ENCODE peak calls at places on chromosomes 11 and 22, in four cellular contexts. One of them, this sample, is unnamed.

GRCh38 chr11:8971917-8972316 is 7.7 kb upstream of the TMEM9B start:
- DNase-seq in WTC11: no peak
- DNase-seq in GM12878: no peak
- DNase-seq in HepG2: no peak
- DNase-seq in this sample: no peak

GRCh38 chr11:102776454-102776853 is 4.0 kb downstream of the MMP10 start:
- DNase-seq in WTC11: no peak
- DNase-seq in GM12878: no peak
- DNase-seq in HepG2: no peak
- DNase-seq in this sample: no peak

GRCh38 chr11:131218542-131218941 is 151.9 kb upstream of the NTM start:
- DNase-seq in WTC11: no peak
- DNase-seq in GM12878: no peak
- DNase-seq in HepG2: no peak
- DNase-seq in this sample: no peak

GRCh38 chr11:18347471-18348125 is 25.2 kb downstream of the GTF2H1 start:
- DNase-seq in WTC11: no peak
- DNase-seq in GM12878: no peak
- DNase-seq in HepG2: no peak
- DNase-seq in this sample: no peak

GRCh38 chr11:71450507-71450906 is 2.3 kb upstream of the DHCR7 start:
- DNase-seq in WTC11: no peak
- DNase-seq in GM12878: no peak
- DNase-seq in HepG2: no peak
- DNase-seq in this sample: no peak

GRCh38 chr11:73242291-73243092 is 24.4 kb downstream of the P2RY2 start:
- DNase-seq in WTC11: peak; percentile 87
- DNase-seq in GM12878: peak; percentile 48
- DNase-seq in HepG2: peak; percentile 76
- DNase-seq in this sample: peak; percentile 65

GRCh38 chr11:112795142-112795815 is 165.9 kb upstream of the NCAM1 start:
- DNase-seq in WTC11: peak; percentile 67
- DNase-seq in GM12878: no peak
- DNase-seq in HepG2: peak; percentile 19
- DNase-seq in this sample: peak; percentile 38

GRCh38 chr11:73414977-73415492 is 38.8 kb downstream of the RELT start:
- DNase-seq in WTC11: no peak
- DNase-seq in GM12878: peak; percentile 38
- DNase-seq in HepG2: no peak
- DNase-seq in this sample: no peak

GRCh38 chr22:20015187-20015625 is 1.4 kb downstream of the ARVCF start:
- DNase-seq in WTC11: no peak
- DNase-seq in GM12878: no peak
- DNase-seq in HepG2: no peak
- DNase-seq in this sample: no peak

GRCh38 chr11:128354476-128354875 is 232.9 kb downstream of the ETS1 start:
- DNase-seq in WTC11: no peak
- DNase-seq in GM12878: no peak
- DNase-seq in HepG2: no peak
- DNase-seq in this sample: no peak
- TF ChIP-seq ATF3 in WTC11: no peak
- TF ChIP-seq ATF3 in GM12878: no peak
- TF ChIP-seq ATF3 in HepG2: no peak
- TF ChIP-seq ATF3 in this sample: no peak

DNA sequence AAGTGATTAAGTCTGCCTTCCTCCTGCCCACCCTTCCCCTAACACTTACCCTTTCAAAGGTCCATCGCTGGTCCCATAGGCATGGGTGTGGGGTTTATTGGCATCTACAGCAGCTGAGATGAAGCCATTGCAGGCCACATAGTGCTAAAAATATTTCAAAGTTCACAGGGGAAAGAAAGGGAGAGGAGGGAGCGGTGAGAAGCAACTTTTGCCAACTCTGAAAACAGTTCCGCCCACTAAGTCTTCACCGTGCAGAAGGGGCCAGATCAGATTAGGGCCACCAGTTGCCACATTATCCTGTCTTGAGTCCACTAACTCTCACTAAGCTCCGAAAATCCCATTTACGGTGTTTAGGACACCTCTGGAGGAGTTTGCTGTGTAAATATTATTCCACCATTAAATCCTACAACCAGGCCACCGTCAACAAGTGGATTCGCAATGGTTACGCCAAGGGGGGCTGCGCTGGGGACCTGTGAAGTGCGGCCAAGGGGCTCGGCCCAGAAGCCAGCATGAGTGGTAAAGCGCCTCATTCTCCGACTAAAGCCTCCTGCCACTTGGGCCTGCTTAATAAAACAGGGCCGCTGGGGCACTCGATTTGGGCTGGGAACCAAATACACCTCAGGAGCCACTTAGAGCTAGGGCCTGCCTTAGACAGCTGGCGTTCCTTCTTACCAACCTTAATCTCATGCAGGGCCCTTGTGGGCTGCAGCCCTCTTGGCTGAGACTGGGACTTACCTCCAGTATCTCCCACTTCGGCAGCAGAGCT is 534.9 kb downstream of the MIAT start:
- DNase-seq in WTC11: no peak
- DNase-seq in GM12878: no peak
- DNase-seq in HepG2: no peak
- DNase-seq in this sample: no peak
- TF ChIP-seq ATF3 in WTC11: no peak
- TF ChIP-seq ATF3 in GM12878: no peak
- TF ChIP-seq ATF3 in HepG2: no peak
- TF ChIP-seq ATF3 in this sample: no peak

DNA sequence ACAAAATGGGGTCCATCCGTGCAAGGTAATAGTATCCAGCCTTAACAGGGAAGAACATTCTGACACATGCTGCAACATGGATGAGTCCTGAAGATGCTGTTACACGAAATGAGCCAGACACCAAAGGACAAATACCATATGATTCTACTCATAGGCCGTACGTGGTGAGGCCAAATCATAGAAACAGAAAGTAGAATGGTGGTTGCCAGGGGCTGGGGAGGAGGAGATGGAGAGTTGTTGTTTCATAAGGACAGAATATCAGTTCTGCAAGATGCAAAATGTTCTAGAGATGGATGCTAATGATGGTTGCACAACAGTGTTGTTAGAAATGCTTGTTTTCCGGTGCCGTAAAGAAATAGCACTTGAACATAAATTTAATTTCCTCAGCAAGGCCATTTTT is 2.6 kb downstream of the TBX10 start:
- DNase-seq in WTC11: no peak
- DNase-seq in GM12878: no peak
- DNase-seq in HepG2: no peak
- DNase-seq in this sample: no peak
- TF ChIP-seq ATF3 in WTC11: no peak
- TF ChIP-seq ATF3 in GM12878: no peak
- TF ChIP-seq ATF3 in HepG2: no peak
- TF ChIP-seq ATF3 in this sample: no peak

DNA sequence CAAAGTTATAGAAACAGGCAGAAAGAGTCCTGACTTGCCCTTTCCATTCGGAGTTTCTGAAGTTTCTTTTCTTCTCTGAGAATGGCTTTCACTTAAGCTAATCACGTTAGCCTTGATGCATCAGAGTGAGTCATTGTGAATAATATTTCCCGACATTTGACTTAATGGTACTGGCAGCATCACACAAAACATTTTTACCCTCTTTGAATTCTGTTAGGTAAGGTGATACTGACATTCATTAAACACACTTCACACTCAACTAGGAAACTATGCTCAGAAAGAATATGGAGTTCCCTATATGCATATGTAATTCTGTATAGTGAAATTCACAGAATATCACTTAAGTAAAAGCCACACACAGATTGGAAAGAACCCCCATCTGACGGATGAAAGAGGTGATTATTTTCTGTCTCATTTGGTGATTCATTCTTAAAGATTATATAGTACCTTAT is 120.8 kb upstream of the ARHGAP20 start:
- DNase-seq in WTC11: no peak
- DNase-seq in GM12878: no peak
- DNase-seq in HepG2: no peak
- DNase-seq in this sample: no peak
- TF ChIP-seq ATF3 in WTC11: no peak
- TF ChIP-seq ATF3 in GM12878: no peak
- TF ChIP-seq ATF3 in HepG2: no peak
- TF ChIP-seq ATF3 in this sample: no peak

DNA sequence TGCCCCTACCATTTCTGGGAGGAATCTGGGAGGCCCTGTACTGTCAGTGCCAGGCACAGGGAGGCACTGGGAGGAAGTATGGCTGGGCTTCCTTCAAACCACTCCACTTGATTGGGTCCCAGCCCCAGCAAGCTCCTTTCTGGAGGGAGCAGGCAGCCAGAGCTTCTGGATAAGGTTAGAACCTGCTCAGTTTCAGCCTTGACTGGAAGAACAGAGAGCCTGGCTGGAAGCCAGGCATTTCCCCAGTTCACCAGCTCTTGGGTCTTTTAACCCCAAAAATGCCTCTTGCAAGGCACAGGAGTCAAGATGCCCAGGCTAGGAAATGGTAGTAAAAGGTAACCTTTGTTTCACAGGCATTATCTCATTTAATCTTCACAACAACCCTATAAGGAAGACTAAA is 9.0 kb upstream of the KCTD14 start:
- DNase-seq in WTC11: no peak
- DNase-seq in GM12878: no peak
- DNase-seq in HepG2: no peak
- DNase-seq in this sample: no peak
- TF ChIP-seq ATF3 in WTC11: no peak
- TF ChIP-seq ATF3 in GM12878: no peak
- TF ChIP-seq ATF3 in HepG2: no peak
- TF ChIP-seq ATF3 in this sample: no peak

GRCh38 chr11:20403059-20403458 is 15.5 kb downstream of the PRMT3 start:
- DNase-seq in WTC11: no peak
- DNase-seq in GM12878: no peak
- DNase-seq in HepG2: no peak
- DNase-seq in this sample: no peak

GRCh38 chr11:20399498-20399897 is 12.0 kb downstream of the PRMT3 start:
- DNase-seq in WTC11: no peak
- DNase-seq in GM12878: no peak
- DNase-seq in HepG2: no peak
- DNase-seq in this sample: no peak

GRCh38 chr11:20397281-20397680 is 9.8 kb downstream of the PRMT3 start:
- DNase-seq in WTC11: no peak
- DNase-seq in GM12878: no peak
- DNase-seq in HepG2: peak; percentile 35
- DNase-seq in this sample: peak; percentile 36
- TF ChIP-seq ATF3 in WTC11: no peak
- TF ChIP-seq ATF3 in GM12878: no peak
- TF ChIP-seq ATF3 in HepG2: no peak
- TF ChIP-seq ATF3 in this sample: no peak

This sample was measured in HCT116.